ENCODE peak calls at places on chromosome 7, in nine cellular contexts. D, V, X, R, Z, G, W, B and O are unnamed samples.

GRCh38 chr7:863106-863505 is 13.2 kb upstream of the GET4 start:
- DNase-seq in D (no peak), V (no peak), X (no peak), R (no peak), Z (no peak), G (no peak), W (no peak), B (no peak), O (no peak)

GRCh38 chr7:1705856-1706255 is 35.8 kb downstream of the ELFN1 start:
- DNase-seq in D (no peak), V (no peak), X (no peak), R (peak), Z (no peak), G (no peak), W (no peak), B (no peak), O (no peak)

GRCh38 chr7:105098863-105099515 is 85.0 kb downstream of the KMT2E start:
- DNase-seq in D (peak), V (no peak), X (no peak), R (no peak), Z (no peak), G (no peak), W (no peak), B (no peak), O (no peak)

GRCh38 chr7:1466524-1467271 is 7.4 kb upstream of the MICALL2 start:
- DNase-seq in D (peak), V (peak), X (no peak), R (peak), Z (no peak), G (no peak), W (peak), B (no peak), O (peak)

GRCh38 chr7:135213831-135214230 is 2.5 kb upstream of the WDR91 start:
- DNase-seq in D (no peak), V (no peak), X (no peak), R (no peak), Z (no peak), G (no peak), W (no peak), B (no peak), O (no peak)

GRCh38 chr7:128894101-128894440 is 16.4 kb downstream of the KCP start:
- DNase-seq in D (no peak), V (no peak), X (no peak), R (no peak), Z (no peak), G (no peak), W (no peak), B (no peak), O (no peak)

GRCh38 chr7:124085168-124085567 is 52.3 kb upstream of the TMEM229A start:
- DNase-seq in D (peak), V (no peak), X (no peak), R (no peak), Z (no peak), G (no peak), W (no peak), B (no peak), O (no peak)

GRCh38 chr7:519974-520458 is 370 bp upstream of the PDGFA start:
- DNase-seq in D (peak), V (peak), X (no peak), R (peak), Z (no peak), G (no peak), W (peak), B (no peak), O (peak)

GRCh38 chr7:1569833-1570632 is at the start of gene PSMG3:
- DNase-seq in D (peak), V (peak), X (peak), R (peak), Z (peak), G (peak), W (peak), B (no peak), O (peak)

GRCh38 chr7:155791214-155791737 is 21.0 kb downstream of the SHH start:
- DNase-seq in D (no peak), V (no peak), X (no peak), R (peak), Z (no peak), G (no peak), W (no peak), B (no peak), O (no peak)

GRCh38 chr7:158083526-158084310 is 503.9 kb downstream of the PTPRN2 start:
- DNase-seq in D (no peak), V (no peak), X (no peak), R (no peak), Z (no peak), G (no peak), W (no peak), B (no peak), O (no peak)

GRCh38 chr7:1607001-1607400 is 37.2 kb upstream of the PSMG3 start:
- DNase-seq in D (no peak), V (no peak), X (no peak), R (no peak), Z (no peak), G (no peak), W (no peak), B (no peak), O (no peak)

GRCh38 chr7:14688208-14688607 is 214.3 kb downstream of the DGKB start:
- DNase-seq in D (no peak), V (no peak), X (no peak), R (no peak), Z (no peak), G (no peak), W (no peak), B (no peak), O (no peak)